ENCODE peak calls at places on chromosomes 12 and 14, in seven cellular contexts. Z is activated CD8-positive, alpha-beta memory T cell treated with anti-CD3 and anti-CD28 coated beads, Interleukin-2, amount 50 U/mL, for 4 hours; C is fibroblast of lung; F is GM04504; H is GM13977; G is activated CD4-positive, alpha-beta T cell treated with anti-CD3 and anti-CD28 coated beads, Interleukin-2, amount 10 ng/mL, durations not matched to agents 7 days and 5 days; X is T-helper 9 cell. M is an unnamed sample.

GRCh38 chr12:58393152-58393551 is 451.8 kb downstream of the ATP23 start:
- DNase-seq in F (no peak), X (no peak), Z (no peak), G (no peak), C (peak; percentile 69), H (no peak), M (no peak)

GRCh38 chr12:51098611-51099010 is 15.2 kb upstream of the CSRNP2 start:
- DNase-seq in C (peak; percentile 37), X (no peak), G (no peak), Z (no peak), F (peak; percentile 19), H (no peak), M (no peak)

GRCh38 chr14:78153069-78153351 is 17.2 kb upstream of the NRXN3 start:
- DNase-seq in Z (no peak), C (peak; percentile 62), X (no peak), G (no peak), F (no peak), H (no peak), M (no peak)

GRCh38 chr14:75127903-75128595 is 1.2 kb upstream of the NEK9 start:
- DNase-seq in X (no peak), Z (no peak), H (no peak), C (no peak), G (no peak), F (no peak), M (no peak)

GRCh38 chr14:104284107-104284592 is 145.8 kb downstream of the KIF26A start:
- DNase-seq in H (no peak), X (no peak), G (no peak), Z (peak; percentile 10), F (no peak), C (no peak), M (no peak)

GRCh38 chr12:121637231-121637914 is 11.0 kb downstream of the ORAI1 start:
- DNase-seq in G (peak; percentile 67), X (peak; percentile 24), H (peak; percentile 73), F (no peak), Z (peak; percentile 43), C (no peak), M (no peak)

GRCh38 chr12:57628280-57629191 is 4.5 kb downstream of the B4GALNT1 start:
- DNase-seq in X (no peak), C (no peak), H (no peak), G (no peak), Z (no peak), F (no peak), M (no peak)

GRCh38 chr12:18595406-18595805 is 142.4 kb downstream of the PLCZ1 start:
- DNase-seq in H (no peak), G (no peak), F (no peak), C (peak; percentile 5), X (no peak), Z (no peak), M (no peak)

GRCh38 chr14:82635931-82636330 is 1102.3 kb upstream of the SEL1L start:
- DNase-seq in C (no peak), H (no peak), X (no peak), G (no peak), F (no peak), Z (no peak), M (no peak)

GRCh38 chr14:61619494-61619893 is 75.8 kb upstream of the HIF1A start:
- DNase-seq in F (no peak), G (no peak), Z (no peak), C (no peak), X (no peak), H (no peak), M (no peak)

GRCh38 chr12:122141911-122142725 is 31.9 kb downstream of the IL31 start:
- DNase-seq in X (no peak), H (no peak), Z (no peak), F (no peak), C (no peak), G (no peak), M (no peak)

GRCh38 chr12:12745576-12746211 is 28.5 kb downstream of the CDKN1B start:
- DNase-seq in X (no peak), G (no peak), C (peak; percentile 59), Z (no peak), F (no peak), H (no peak), M (no peak)

GRCh38 chr12:69339999-69340398 is 8.2 kb upstream of the LYZ start:
- DNase-seq in X (no peak), G (no peak), Z (no peak), F (no peak), H (no peak), C (no peak), M (no peak)

GRCh38 chr14:74670726-74671125 is 42.2 kb downstream of the AREL1 start:
- DNase-seq in H (no peak), C (peak; percentile 86), X (no peak), Z (no peak), F (no peak), G (no peak), M (no peak)

GRCh38 chr12:132529899-132530298 is 39.9 kb downstream of the FBRSL1 start:
- DNase-seq in F (no peak), C (no peak), Z (no peak), H (no peak), G (no peak), X (no peak), M (no peak)

GRCh38 chr12:27048822-27049752 is 26.7 kb downstream of the MED21 start:
- DNase-seq in G (no peak), C (peak; percentile 69), H (no peak), Z (no peak), F (no peak), X (no peak), M (no peak)

GRCh38 chr12:57549909-57550627 is at the start of gene KIF5A:
- DNase-seq in H (peak; percentile 72), C (peak; percentile 24), F (no peak), G (peak; percentile 60), Z (peak; percentile 61), X (peak; percentile 42), M (peak; percentile 38)

GRCh38 chr14:102408729-102409128 is 46.0 kb downstream of the TECPR2 start:
- DNase-seq in F (no peak), X (no peak), Z (no peak), H (no peak), C (no peak), G (no peak), M (no peak)

GRCh38 chr12:119338593-119339363 is 4.2 kb downstream of the CCDC60 start:
- DNase-seq in H (no peak), C (no peak), F (no peak), Z (no peak), G (no peak), X (no peak), M (no peak)

GRCh38 chr14:31716208-31716607 is 155.0 kb downstream of the NUBPL start:
- DNase-seq in C (no peak), Z (no peak), G (no peak), X (no peak), H (no peak), F (no peak), M (no peak)

GRCh38 chr12:124898200-124898950 is 16.1 kb downstream of the UBC start:
- DNase-seq in Z (peak; percentile 65), F (no peak), X (peak; percentile 46), H (peak; percentile 50), G (peak; percentile 82), C (peak; percentile 17), M (peak; percentile 47)

GRCh38 chr14:99094901-99095300 is 177.1 kb downstream of the BCL11B start:
- DNase-seq in X (no peak), F (no peak), H (no peak), C (no peak), Z (no peak), G (no peak), M (no peak)

GRCh38 chr14:53956427-53957201 is at the start of gene BMP4:
- DNase-seq in X (no peak), G (peak; percentile 21), Z (no peak), F (no peak), H (peak; percentile 64), C (peak; percentile 65), M (peak; percentile 13)

GRCh38 chr14:29030970-29031369 is 264.4 kb downstream of the FOXG1 start:
- DNase-seq in H (no peak), Z (no peak), X (no peak), C (no peak), F (no peak), G (no peak), M (no peak)

M was measured in T follicular helper cell.